ENCODE peak calls at places on chromosomes 1 and 21, in six cellular contexts. One of them, this sample, is unnamed.

GRCh38 chr1:198047913-198048312 is 108.9 kb upstream of the NEK7 start:
- DNase-seq in DMS79 treated with DMSO at 0.1 percent for 48 hours: no peak
- DNase-seq in neuronal stem cell: no peak
- DNase-seq in NCI-H1092: no peak
- DNase-seq in adrenal gland: no peak
- DNase-seq in NCI-H2029 treated with DMSO at 0.1 percent for 48 hours: no peak
- DNase-seq in this sample: no peak

GRCh38 chr21:29638761-29639327 is 301.0 kb downstream of the GRIK1 start:
- DNase-seq in NCI-H2029 treated with DMSO at 0.1 percent for 48 hours: no peak
- DNase-seq in NCI-H1092: no peak
- DNase-seq in adrenal gland: no peak
- DNase-seq in neuronal stem cell: no peak
- DNase-seq in DMS79 treated with DMSO at 0.1 percent for 48 hours: no peak
- DNase-seq in this sample: no peak

GRCh38 chr21:43343095-43343991 is 83.6 kb downstream of the SIK1 start:
- DNase-seq in NCI-H2029 treated with DMSO at 0.1 percent for 48 hours: peak
- DNase-seq in NCI-H1092: no peak
- DNase-seq in DMS79 treated with DMSO at 0.1 percent for 48 hours: peak
- DNase-seq in adrenal gland: no peak
- DNase-seq in neuronal stem cell: no peak
- DNase-seq in this sample: no peak

GRCh38 chr1:72564749-72565148 is 282.4 kb upstream of the NEGR1 start:
- DNase-seq in neuronal stem cell: no peak
- DNase-seq in NCI-H2029 treated with DMSO at 0.1 percent for 48 hours: no peak
- DNase-seq in adrenal gland: no peak
- DNase-seq in DMS79 treated with DMSO at 0.1 percent for 48 hours: no peak
- DNase-seq in NCI-H1092: no peak
- DNase-seq in this sample: no peak

GRCh38 chr21:22421416-22422190 is 1423.4 kb downstream of the NCAM2 start:
- DNase-seq in adrenal gland: no peak
- DNase-seq in NCI-H2029 treated with DMSO at 0.1 percent for 48 hours: no peak
- DNase-seq in neuronal stem cell: no peak
- DNase-seq in NCI-H1092: no peak
- DNase-seq in DMS79 treated with DMSO at 0.1 percent for 48 hours: no peak
- DNase-seq in this sample: no peak

GRCh38 chr1:22528451-22528850 is 34.8 kb upstream of the EPHA8 start:
- DNase-seq in NCI-H1092: no peak
- DNase-seq in DMS79 treated with DMSO at 0.1 percent for 48 hours: no peak
- DNase-seq in NCI-H2029 treated with DMSO at 0.1 percent for 48 hours: no peak
- DNase-seq in adrenal gland: no peak
- DNase-seq in neuronal stem cell: no peak
- DNase-seq in this sample: no peak

GRCh38 chr1:183058835-183059234 is 35.6 kb downstream of the LAMC1 start:
- DNase-seq in neuronal stem cell: no peak
- DNase-seq in DMS79 treated with DMSO at 0.1 percent for 48 hours: no peak
- DNase-seq in adrenal gland: no peak
- DNase-seq in NCI-H1092: no peak
- DNase-seq in NCI-H2029 treated with DMSO at 0.1 percent for 48 hours: no peak
- DNase-seq in this sample: no peak

GRCh38 chr21:45393021-45393420 is 11.9 kb upstream of the COL18A1 start:
- DNase-seq in neuronal stem cell: no peak
- DNase-seq in adrenal gland: peak
- DNase-seq in DMS79 treated with DMSO at 0.1 percent for 48 hours: no peak
- DNase-seq in NCI-H2029 treated with DMSO at 0.1 percent for 48 hours: no peak
- DNase-seq in NCI-H1092: no peak
- DNase-seq in this sample: no peak

GRCh38 chr1:70717211-70717610 is 306.1 kb downstream of the CTH start:
- DNase-seq in neuronal stem cell: no peak
- DNase-seq in adrenal gland: no peak
- DNase-seq in NCI-H2029 treated with DMSO at 0.1 percent for 48 hours: no peak
- DNase-seq in NCI-H1092: no peak
- DNase-seq in DMS79 treated with DMSO at 0.1 percent for 48 hours: no peak
- DNase-seq in this sample: no peak

GRCh38 chr1:63984257-63984626 is 210.4 kb downstream of the ROR1 start:
- DNase-seq in NCI-H2029 treated with DMSO at 0.1 percent for 48 hours: no peak
- DNase-seq in NCI-H1092: no peak
- DNase-seq in DMS79 treated with DMSO at 0.1 percent for 48 hours: no peak
- DNase-seq in adrenal gland: no peak
- DNase-seq in neuronal stem cell: no peak
- DNase-seq in this sample: no peak

GRCh38 chr1:227805606-227806197 is 9.8 kb upstream of the PRSS38 start:
- DNase-seq in neuronal stem cell: no peak
- DNase-seq in NCI-H1092: no peak
- DNase-seq in adrenal gland: no peak
- DNase-seq in NCI-H2029 treated with DMSO at 0.1 percent for 48 hours: no peak
- DNase-seq in DMS79 treated with DMSO at 0.1 percent for 48 hours: no peak
- DNase-seq in this sample: no peak

GRCh38 chr1:45769261-45769932 is 18.9 kb upstream of the IPP start:
- DNase-seq in neuronal stem cell: no peak
- DNase-seq in DMS79 treated with DMSO at 0.1 percent for 48 hours: peak
- DNase-seq in NCI-H2029 treated with DMSO at 0.1 percent for 48 hours: no peak
- DNase-seq in adrenal gland: no peak
- DNase-seq in NCI-H1092: no peak
- DNase-seq in this sample: no peak

GRCh38 chr1:101945884-101946283 is 50.8 kb downstream of the OLFM3 start:
- DNase-seq in neuronal stem cell: no peak
- DNase-seq in NCI-H2029 treated with DMSO at 0.1 percent for 48 hours: no peak
- DNase-seq in DMS79 treated with DMSO at 0.1 percent for 48 hours: no peak
- DNase-seq in adrenal gland: no peak
- DNase-seq in NCI-H1092: no peak
- DNase-seq in this sample: no peak

GRCh38 chr21:17554619-17555472 is 42.0 kb downstream of the CXADR start:
- DNase-seq in neuronal stem cell: peak
- DNase-seq in NCI-H2029 treated with DMSO at 0.1 percent for 48 hours: no peak
- DNase-seq in DMS79 treated with DMSO at 0.1 percent for 48 hours: no peak
- DNase-seq in NCI-H1092: no peak
- DNase-seq in adrenal gland: no peak
- DNase-seq in this sample: no peak

GRCh38 chr1:2290171-2290578 is 62.1 kb downstream of the SKI start:
- DNase-seq in NCI-H2029 treated with DMSO at 0.1 percent for 48 hours: no peak
- DNase-seq in NCI-H1092: no peak
- DNase-seq in neuronal stem cell: no peak
- DNase-seq in adrenal gland: no peak
- DNase-seq in DMS79 treated with DMSO at 0.1 percent for 48 hours: peak
- DNase-seq in this sample: no peak

GRCh38 chr1:117586747-117587478 is 18.9 kb upstream of the TENT5C start:
- DNase-seq in neuronal stem cell: no peak
- DNase-seq in adrenal gland: no peak
- DNase-seq in DMS79 treated with DMSO at 0.1 percent for 48 hours: no peak
- DNase-seq in NCI-H1092: no peak
- DNase-seq in NCI-H2029 treated with DMSO at 0.1 percent for 48 hours: no peak
- DNase-seq in this sample: no peak

GRCh38 chr1:31939484-31940329 is 1.5 kb upstream of the PTP4A2 start:
- DNase-seq in NCI-H1092: no peak
- DNase-seq in NCI-H2029 treated with DMSO at 0.1 percent for 48 hours: no peak
- DNase-seq in DMS79 treated with DMSO at 0.1 percent for 48 hours: no peak
- DNase-seq in adrenal gland: peak
- DNase-seq in neuronal stem cell: no peak
- DNase-seq in this sample: no peak

GRCh38 chr21:45590246-45590725 is 48.0 kb upstream of the SLC19A1 start:
- DNase-seq in neuronal stem cell: no peak
- DNase-seq in NCI-H2029 treated with DMSO at 0.1 percent for 48 hours: no peak
- DNase-seq in DMS79 treated with DMSO at 0.1 percent for 48 hours: no peak
- DNase-seq in adrenal gland: peak
- DNase-seq in NCI-H1092: no peak
- DNase-seq in this sample: no peak

GRCh38 chr1:15296602-15297321 is 49.7 kb downstream of the FHAD1 start:
- DNase-seq in NCI-H1092: no peak
- DNase-seq in DMS79 treated with DMSO at 0.1 percent for 48 hours: no peak
- DNase-seq in NCI-H2029 treated with DMSO at 0.1 percent for 48 hours: no peak
- DNase-seq in adrenal gland: no peak
- DNase-seq in neuronal stem cell: no peak
- DNase-seq in this sample: no peak

GRCh38 chr1:230679131-230679530 is 34.8 kb downstream of the AGT start:
- DNase-seq in neuronal stem cell: no peak
- DNase-seq in NCI-H1092: no peak
- DNase-seq in adrenal gland: no peak
- DNase-seq in DMS79 treated with DMSO at 0.1 percent for 48 hours: no peak
- DNase-seq in NCI-H2029 treated with DMSO at 0.1 percent for 48 hours: no peak
- DNase-seq in this sample: no peak

GRCh38 chr1:93845554-93846150 is 33.4 kb downstream of the DNTTIP2 start:
- DNase-seq in NCI-H2029 treated with DMSO at 0.1 percent for 48 hours: no peak
- DNase-seq in adrenal gland: peak
- DNase-seq in DMS79 treated with DMSO at 0.1 percent for 48 hours: peak
- DNase-seq in neuronal stem cell: peak
- DNase-seq in NCI-H1092: no peak
- DNase-seq in this sample: no peak

GRCh38 chr1:115428262-115428661 is 90.2 kb upstream of the NGF start:
- DNase-seq in adrenal gland: no peak
- DNase-seq in DMS79 treated with DMSO at 0.1 percent for 48 hours: no peak
- DNase-seq in neuronal stem cell: no peak
- DNase-seq in NCI-H2029 treated with DMSO at 0.1 percent for 48 hours: no peak
- DNase-seq in NCI-H1092: no peak
- DNase-seq in this sample: no peak

GRCh38 chr1:227951624-227952373 is 4.1 kb upstream of the WNT9A start:
- DNase-seq in adrenal gland: peak
- DNase-seq in NCI-H1092: no peak
- DNase-seq in DMS79 treated with DMSO at 0.1 percent for 48 hours: no peak
- DNase-seq in neuronal stem cell: no peak
- DNase-seq in NCI-H2029 treated with DMSO at 0.1 percent for 48 hours: no peak
- DNase-seq in this sample: no peak

GRCh38 chr1:245682638-245683376 is 528.0 kb downstream of the KIF26B start:
- DNase-seq in neuronal stem cell: no peak
- DNase-seq in NCI-H2029 treated with DMSO at 0.1 percent for 48 hours: no peak
- DNase-seq in adrenal gland: no peak
- DNase-seq in NCI-H1092: no peak
- DNase-seq in DMS79 treated with DMSO at 0.1 percent for 48 hours: no peak
- DNase-seq in this sample: no peak

GRCh38 chr1:156659672-156659993 is 17.6 kb downstream of the NES start:
- DNase-seq in NCI-H2029 treated with DMSO at 0.1 percent for 48 hours: no peak
- DNase-seq in DMS79 treated with DMSO at 0.1 percent for 48 hours: no peak
- DNase-seq in NCI-H1092: no peak
- DNase-seq in neuronal stem cell: no peak
- DNase-seq in adrenal gland: no peak
- DNase-seq in this sample: no peak

GRCh38 chr1:237237721-237238120 is 195.7 kb downstream of the RYR2 start:
- DNase-seq in neuronal stem cell: no peak
- DNase-seq in NCI-H2029 treated with DMSO at 0.1 percent for 48 hours: no peak
- DNase-seq in NCI-H1092: no peak
- DNase-seq in DMS79 treated with DMSO at 0.1 percent for 48 hours: no peak
- DNase-seq in adrenal gland: no peak
- DNase-seq in this sample: no peak

GRCh38 chr1:242523968-242524570 is 428 bp downstream of the PLD5 start:
- DNase-seq in adrenal gland: peak
- DNase-seq in NCI-H1092: peak
- DNase-seq in NCI-H2029 treated with DMSO at 0.1 percent for 48 hours: no peak
- DNase-seq in neuronal stem cell: peak
- DNase-seq in DMS79 treated with DMSO at 0.1 percent for 48 hours: peak
- DNase-seq in this sample: no peak

GRCh38 chr1:53725238-53725689 is 13.7 kb downstream of the GLIS1 start:
- DNase-seq in NCI-H1092: no peak
- DNase-seq in DMS79 treated with DMSO at 0.1 percent for 48 hours: no peak
- DNase-seq in NCI-H2029 treated with DMSO at 0.1 percent for 48 hours: no peak
- DNase-seq in neuronal stem cell: no peak
- DNase-seq in adrenal gland: no peak
- DNase-seq in this sample: no peak

GRCh38 chr1:240663160-240663879 is 51.4 kb upstream of the GREM2 start:
- DNase-seq in DMS79 treated with DMSO at 0.1 percent for 48 hours: no peak
- DNase-seq in adrenal gland: no peak
- DNase-seq in neuronal stem cell: no peak
- DNase-seq in NCI-H2029 treated with DMSO at 0.1 percent for 48 hours: no peak
- DNase-seq in NCI-H1092: no peak
- DNase-seq in this sample: no peak

GRCh38 chr1:244029137-244029536 is 21.9 kb upstream of the ZBTB18 start:
- DNase-seq in NCI-H2029 treated with DMSO at 0.1 percent for 48 hours: no peak
- DNase-seq in adrenal gland: no peak
- DNase-seq in NCI-H1092: no peak
- DNase-seq in neuronal stem cell: no peak
- DNase-seq in DMS79 treated with DMSO at 0.1 percent for 48 hours: no peak
- DNase-seq in this sample: no peak

GRCh38 chr1:77447669-77448068 is 165.8 kb downstream of the AK5 start:
- DNase-seq in NCI-H2029 treated with DMSO at 0.1 percent for 48 hours: no peak
- DNase-seq in adrenal gland: no peak
- DNase-seq in DMS79 treated with DMSO at 0.1 percent for 48 hours: no peak
- DNase-seq in neuronal stem cell: no peak
- DNase-seq in NCI-H1092: no peak
- DNase-seq in this sample: no peak

GRCh38 chr1:20339811-20340457 is 49.3 kb downstream of the VWA5B1 start:
- DNase-seq in NCI-H2029 treated with DMSO at 0.1 percent for 48 hours: no peak
- DNase-seq in DMS79 treated with DMSO at 0.1 percent for 48 hours: no peak
- DNase-seq in adrenal gland: no peak
- DNase-seq in neuronal stem cell: peak
- DNase-seq in NCI-H1092: peak
- DNase-seq in this sample: no peak

GRCh38 chr1:241551759-241552638 is 19.8 kb downstream of the KMO start:
- DNase-seq in NCI-H1092: no peak
- DNase-seq in NCI-H2029 treated with DMSO at 0.1 percent for 48 hours: no peak
- DNase-seq in DMS79 treated with DMSO at 0.1 percent for 48 hours: no peak
- DNase-seq in adrenal gland: peak
- DNase-seq in neuronal stem cell: no peak
- DNase-seq in this sample: no peak

GRCh38 chr1:229631148-229631547 is 5.1 kb downstream of the URB2 start:
- DNase-seq in NCI-H2029 treated with DMSO at 0.1 percent for 48 hours: no peak
- DNase-seq in adrenal gland: no peak
- DNase-seq in DMS79 treated with DMSO at 0.1 percent for 48 hours: no peak
- DNase-seq in NCI-H1092: no peak
- DNase-seq in neuronal stem cell: no peak
- DNase-seq in this sample: no peak

GRCh38 chr1:186033744-186034345 is 299.7 kb downstream of the HMCN1 start:
- DNase-seq in neuronal stem cell: no peak
- DNase-seq in adrenal gland: no peak
- DNase-seq in NCI-H1092: no peak
- DNase-seq in NCI-H2029 treated with DMSO at 0.1 percent for 48 hours: no peak
- DNase-seq in DMS79 treated with DMSO at 0.1 percent for 48 hours: no peak
- DNase-seq in this sample: no peak

GRCh38 chr21:16279658-16280581 is 550.1 kb downstream of the USP25 start:
- DNase-seq in adrenal gland: peak
- DNase-seq in NCI-H1092: no peak
- DNase-seq in neuronal stem cell: peak
- DNase-seq in NCI-H2029 treated with DMSO at 0.1 percent for 48 hours: no peak
- DNase-seq in DMS79 treated with DMSO at 0.1 percent for 48 hours: no peak
- DNase-seq in this sample: no peak

GRCh38 chr1:74835046-74835445 is 102.1 kb downstream of the TYW3 start:
- DNase-seq in NCI-H2029 treated with DMSO at 0.1 percent for 48 hours: no peak
- DNase-seq in adrenal gland: no peak
- DNase-seq in DMS79 treated with DMSO at 0.1 percent for 48 hours: peak
- DNase-seq in NCI-H1092: no peak
- DNase-seq in neuronal stem cell: no peak
- DNase-seq in this sample: no peak